ENCODE peak calls at places on chromosomes 12 and 14, in nine cellular contexts. T, I, W, Q, K, Z, V, X and C are unnamed samples.

GRCh38 chr12:4118601-4119156 is 154.9 kb upstream of the CCND2 start:
- DNase-seq in T (no peak), I (no peak), W (no peak), Q (no peak), K (no peak), Z (peak), V (no peak), X (no peak), C (no peak)

GRCh38 chr12:75852143-75852542 is 179.4 kb downstream of the PHLDA1 start:
- DNase-seq in T (no peak), I (no peak), W (peak), Q (peak), K (no peak), Z (no peak), V (no peak), X (no peak), C (no peak)

GRCh38 chr14:50001146-50001998 is 108.5 kb downstream of the ARF6 start:
- DNase-seq in T (no peak), I (no peak), W (peak), Q (no peak), K (peak), Z (peak), V (no peak), X (no peak), C (peak)

GRCh38 chr12:77204055-77204454 is 138.7 kb upstream of the E2F7 start:
- DNase-seq in T (no peak), I (no peak), W (no peak), Q (no peak), K (peak), Z (no peak), V (no peak), X (peak), C (no peak)

GRCh38 chr12:64120568-64120967 is 101.5 kb downstream of the KICS2 start:
- DNase-seq in T (no peak), I (no peak), W (no peak), Q (no peak), K (no peak), Z (no peak), V (no peak), X (no peak), C (no peak)

GRCh38 chr14:93939304-93940229 is 12.4 kb downstream of the FAM181A start:
- DNase-seq in T (peak), I (peak), W (peak), Q (peak), K (peak), Z (peak), V (no peak), X (peak), C (peak)

GRCh38 chr12:64452559-64453329 is 824 bp downstream of the TBK1 start:
- DNase-seq in T (peak), I (peak), W (peak), Q (peak), K (no peak), Z (no peak), V (peak), X (no peak), C (no peak)

GRCh38 chr14:30822080-30822571 is 52.2 kb upstream of the COCH start:
- DNase-seq in T (no peak), I (no peak), W (no peak), Q (no peak), K (no peak), Z (no peak), V (no peak), X (no peak), C (no peak)

GRCh38 chr12:164207-164606 is 49.8 kb downstream of the SLC6A12 start:
- DNase-seq in T (no peak), I (peak), W (no peak), Q (no peak), K (no peak), Z (no peak), V (no peak), X (peak), C (peak)

GRCh38 chr14:101731187-101732080 is 30.1 kb upstream of the PPP2R5C start:
- DNase-seq in T (no peak), I (peak), W (no peak), Q (peak), K (no peak), Z (peak), V (peak), X (peak), C (peak)

GRCh38 chr12:29187756-29188155 is 38.7 kb downstream of the FAR2 start:
- DNase-seq in T (no peak), I (no peak), W (no peak), Q (no peak), K (no peak), Z (no peak), V (no peak), X (no peak), C (no peak)

GRCh38 chr12:11553871-11554533 is 95.5 kb upstream of the ETV6 start:
- DNase-seq in T (peak), I (peak), W (peak), Q (peak), K (peak), Z (peak), V (no peak), X (peak), C (peak)

GRCh38 chr12:84738481-84738972 is 174.1 kb downstream of the SLC6A15 start:
- DNase-seq in T (peak), I (no peak), W (peak), Q (no peak), K (no peak), Z (no peak), V (peak), X (no peak), C (no peak)

GRCh38 chr12:49347307-49348237 is 884 bp downstream of the DNAJC22 start:
- DNase-seq in T (peak), I (peak), W (peak), Q (peak), K (peak), Z (peak), V (no peak), X (peak), C (peak)

GRCh38 chr12:2651061-2651965 is 143.5 kb upstream of the FKBP4 start:
- DNase-seq in T (no peak), I (no peak), W (no peak), Q (no peak), K (peak), Z (no peak), V (no peak), X (no peak), C (no peak)

GRCh38 chr14:102891556-102891955 is 30.9 kb upstream of the AMN start:
- DNase-seq in T (peak), I (no peak), W (no peak), Q (peak), K (no peak), Z (no peak), V (no peak), X (no peak), C (no peak)

GRCh38 chr12:630656-631632 is 32.3 kb downstream of the NINJ2 start:
- DNase-seq in T (no peak), I (no peak), W (no peak), Q (no peak), K (peak), Z (peak), V (no peak), X (no peak), C (no peak)

GRCh38 chr14:104976198-104977007 is 1.8 kb downstream of the AHNAK2 start:
- DNase-seq in T (peak), I (peak), W (peak), Q (peak), K (peak), Z (peak), V (no peak), X (peak), C (peak)

GRCh38 chr14:54026671-54027070 is 70.0 kb upstream of the BMP4 start:
- DNase-seq in T (no peak), I (no peak), W (no peak), Q (no peak), K (no peak), Z (no peak), V (no peak), X (no peak), C (no peak)

GRCh38 chr12:127619869-127620769 is 646.9 kb upstream of the TMEM132C start:
- DNase-seq in T (no peak), I (no peak), W (no peak), Q (no peak), K (no peak), Z (no peak), V (no peak), X (no peak), C (peak)